ENCODE peak calls at places on chromosomes 7 and 10, in five cellular contexts. One of them, this sample, is unnamed.
A peak's percentile ranks its signal among the peaks of the same experiment; 100 is the strongest.

GRCh38 chr10:103804866-103805265 is 50.5 kb downstream of the SH3PXD2A start:
- DNase-seq in activated CD4-positive, alpha-beta T cell treated with anti-CD3 and anti-CD28 coated beads, Interleukin-2, amount 50 U/mL, for 1 hour: no peak
- DNase-seq in BJ: no peak
- DNase-seq in fibroblast of the aortic adventitia: no peak
- DNase-seq in T-helper 9 cell: no peak
- DNase-seq in this sample: no peak

GRCh38 chr10:22823109-22823508 is 104.7 kb upstream of the ARMC3 start:
- DNase-seq in activated CD4-positive, alpha-beta T cell treated with anti-CD3 and anti-CD28 coated beads, Interleukin-2, amount 50 U/mL, for 1 hour: no peak
- DNase-seq in BJ: peak; percentile 87
- DNase-seq in fibroblast of the aortic adventitia: peak; percentile 83
- DNase-seq in T-helper 9 cell: no peak
- DNase-seq in this sample: peak; percentile 32

GRCh38 chr7:15853832-15854470 is 167.5 kb upstream of the MEOX2 start:
- DNase-seq in activated CD4-positive, alpha-beta T cell treated with anti-CD3 and anti-CD28 coated beads, Interleukin-2, amount 50 U/mL, for 1 hour: no peak
- DNase-seq in BJ: no peak
- DNase-seq in fibroblast of the aortic adventitia: peak; percentile 69
- DNase-seq in T-helper 9 cell: no peak
- DNase-seq in this sample: peak; percentile 25

GRCh38 chr10:61417661-61418060 is 35.5 kb downstream of the TMEM26 start:
- DNase-seq in activated CD4-positive, alpha-beta T cell treated with anti-CD3 and anti-CD28 coated beads, Interleukin-2, amount 50 U/mL, for 1 hour: no peak
- DNase-seq in BJ: no peak
- DNase-seq in fibroblast of the aortic adventitia: no peak
- DNase-seq in T-helper 9 cell: no peak
- DNase-seq in this sample: no peak

GRCh38 chr10:132609211-132609610 is 71.6 kb downstream of the INPP5A start:
- DNase-seq in activated CD4-positive, alpha-beta T cell treated with anti-CD3 and anti-CD28 coated beads, Interleukin-2, amount 50 U/mL, for 1 hour: no peak
- DNase-seq in BJ: no peak
- DNase-seq in fibroblast of the aortic adventitia: no peak
- DNase-seq in T-helper 9 cell: no peak
- DNase-seq in this sample: no peak

GRCh38 chr10:34666008-34666700 is 148.9 kb downstream of the PARD3 start:
- DNase-seq in activated CD4-positive, alpha-beta T cell treated with anti-CD3 and anti-CD28 coated beads, Interleukin-2, amount 50 U/mL, for 1 hour: no peak
- DNase-seq in BJ: peak; percentile 60
- DNase-seq in fibroblast of the aortic adventitia: peak; percentile 97
- DNase-seq in T-helper 9 cell: no peak
- DNase-seq in this sample: peak; percentile 89

GRCh38 chr7:36048141-36048901 is 104.7 kb upstream of the EEPD1 start:
- DNase-seq in activated CD4-positive, alpha-beta T cell treated with anti-CD3 and anti-CD28 coated beads, Interleukin-2, amount 50 U/mL, for 1 hour: no peak
- DNase-seq in BJ: peak; percentile 93
- DNase-seq in fibroblast of the aortic adventitia: peak; percentile 99
- DNase-seq in T-helper 9 cell: no peak
- DNase-seq in this sample: no peak

GRCh38 chr7:116698930-116699722 is 27.1 kb downstream of the MET start:
- DNase-seq in activated CD4-positive, alpha-beta T cell treated with anti-CD3 and anti-CD28 coated beads, Interleukin-2, amount 50 U/mL, for 1 hour: no peak
- DNase-seq in BJ: no peak
- DNase-seq in fibroblast of the aortic adventitia: no peak
- DNase-seq in T-helper 9 cell: no peak
- DNase-seq in this sample: no peak

GRCh38 chr7:45347804-45348203 is 190.2 kb downstream of the RAMP3 start:
- DNase-seq in activated CD4-positive, alpha-beta T cell treated with anti-CD3 and anti-CD28 coated beads, Interleukin-2, amount 50 U/mL, for 1 hour: no peak
- DNase-seq in BJ: peak; percentile 27
- DNase-seq in fibroblast of the aortic adventitia: peak; percentile 17
- DNase-seq in T-helper 9 cell: no peak
- DNase-seq in this sample: no peak